ENCODE peak calls at places on chromosomes 5 and 9, in nine cellular contexts. E is neural crest cell; J is natural killer cell; H is CD8-positive, alpha-beta T cell; R is ovary; A is fibroblast of the aortic adventitia; U is IMR-90; D is dorsolateral prefrontal cortex; B is cardiac muscle cell. T is an unnamed sample.

GRCh38 chr9:138096192-138096845 is 218.7 kb downstream of the CACNA1B start:
- DNase-seq in E (no peak), J (no peak), H (peak; percentile 9), R (no peak), A (no peak), U (no peak), D (no peak), B (no peak), T (peak; percentile 52)

GRCh38 chr5:125112196-125112595 is 365.8 kb upstream of the ZNF608 start:
- DNase-seq in E (no peak), J (no peak), H (no peak), R (no peak), A (peak; percentile 17), U (peak; percentile 85), D (no peak), B (no peak), T (no peak)

GRCh38 chr9:128685022-128685332 is 4.0 kb upstream of the SET start:
- DNase-seq in E (no peak), J (no peak), H (no peak), R (no peak), A (no peak), U (no peak), D (no peak), B (peak; percentile 67), T (no peak)

GRCh38 chr5:149257875-149258705 is 13.6 kb upstream of the AFAP1L1 start:
- DNase-seq in E (no peak), J (no peak), H (no peak), R (no peak), A (peak; percentile 35), U (peak; percentile 87), D (peak; percentile 47), B (no peak), T (no peak)

GRCh38 chr9:89555426-89556375 is 49.1 kb upstream of the GADD45G start:
- DNase-seq in E (no peak), J (no peak), H (no peak), R (no peak), A (no peak), U (no peak), D (no peak), B (no peak), T (no peak)

GRCh38 chr9:23820731-23821399 is 5.2 kb downstream of the ELAVL2 start:
- DNase-seq in E (peak; percentile 39), J (no peak), H (no peak), R (no peak), A (no peak), U (no peak), D (peak; percentile 40), B (peak; percentile 61), T (no peak)

GRCh38 chr5:110288766-110289165 is 437.7 kb downstream of the TMEM232 start:
- DNase-seq in E (no peak), J (no peak), H (no peak), R (no peak), A (peak; percentile 73), U (no peak), D (no peak), B (no peak), T (no peak)

GRCh38 chr9:126638571-126639132 is 24.9 kb downstream of the LMX1B start:
- DNase-seq in E (no peak), J (no peak), H (no peak), R (no peak), A (no peak), U (no peak), D (no peak), B (peak; percentile 47), T (no peak)

GRCh38 chr5:176789873-176790615 is 20.3 kb upstream of the UNC5A start:
- DNase-seq in E (no peak), J (no peak), H (no peak), R (no peak), A (no peak), U (no peak), D (no peak), B (no peak), T (no peak)

GRCh38 chr5:176787676-176788075 is 22.7 kb upstream of the UNC5A start:
- DNase-seq in E (no peak), J (no peak), H (no peak), R (no peak), A (no peak), U (no peak), D (no peak), B (no peak), T (no peak)

GRCh38 chr5:176788091-176788490 is 22.3 kb upstream of the UNC5A start:
- DNase-seq in E (no peak), J (no peak), H (no peak), R (no peak), A (no peak), U (no peak), D (no peak), B (no peak), T (no peak)

GRCh38 chr5:176790921-176791320 is 19.4 kb upstream of the UNC5A start:
- DNase-seq in E (no peak), J (no peak), H (no peak), R (no peak), A (peak; percentile 67), U (no peak), D (no peak), B (no peak), T (no peak)

GRCh38 chr5:176788931-176789872 is 21.2 kb upstream of the UNC5A start:
- DNase-seq in E (no peak), J (no peak), H (no peak), R (no peak), A (no peak), U (no peak), D (peak; percentile 71), B (no peak), T (no peak)
- TF ChIP-seq CTCF in E (no peak), J (no peak), H (no peak), R (no peak), A (no peak), U (no peak), D (no peak), B (no peak), T (no peak)

GRCh38 chr5:159586941-159587340 is 256.7 kb upstream of the IL12B start:
- DNase-seq in E (no peak), J (no peak), H (no peak), R (no peak), A (no peak), U (no peak), D (no peak), B (no peak), T (no peak)

GRCh38 chr5:159582756-159583523 is 252.7 kb upstream of the IL12B start:
- DNase-seq in E (no peak), J (no peak), H (no peak), R (no peak), A (no peak), U (peak; percentile 18), D (no peak), B (no peak), T (no peak)

GRCh38 chr5:159576902-159577301 is 246.6 kb upstream of the IL12B start:
- DNase-seq in E (no peak), J (no peak), H (no peak), R (no peak), A (no peak), U (no peak), D (no peak), B (no peak), T (no peak)

GRCh38 chr5:159581502-159582249 is 251.4 kb upstream of the IL12B start:
- DNase-seq in E (no peak), J (no peak), H (no peak), R (no peak), A (peak; percentile 76), U (peak; percentile 45), D (no peak), B (peak; percentile 25), T (no peak)
- TF ChIP-seq CTCF in E (no peak), J (no peak), H (no peak), R (no peak), A (peak; percentile 12), U (peak; percentile 22), D (no peak), B (peak; percentile 21), T (no peak)

GRCh38 chr9:20616808-20617207 is 5.5 kb downstream of the MLLT3 start:
- DNase-seq in E (no peak), J (no peak), H (no peak), R (no peak), A (no peak), U (no peak), D (no peak), B (no peak), T (no peak)

GRCh38 chr9:20608582-20608981 is 13.7 kb downstream of the MLLT3 start:
- DNase-seq in E (no peak), J (no peak), H (no peak), R (no peak), A (no peak), U (no peak), D (no peak), B (no peak), T (no peak)

GRCh38 chr9:20606637-20607036 is 15.7 kb downstream of the MLLT3 start:
- DNase-seq in E (no peak), J (no peak), H (no peak), R (peak; percentile 55), A (no peak), U (no peak), D (no peak), B (no peak), T (no peak)

GRCh38 chr9:20614602-20615216 is 7.6 kb downstream of the MLLT3 start:
- DNase-seq in E (no peak), J (no peak), H (no peak), R (no peak), A (no peak), U (no peak), D (no peak), B (no peak), T (no peak)

DNA sequence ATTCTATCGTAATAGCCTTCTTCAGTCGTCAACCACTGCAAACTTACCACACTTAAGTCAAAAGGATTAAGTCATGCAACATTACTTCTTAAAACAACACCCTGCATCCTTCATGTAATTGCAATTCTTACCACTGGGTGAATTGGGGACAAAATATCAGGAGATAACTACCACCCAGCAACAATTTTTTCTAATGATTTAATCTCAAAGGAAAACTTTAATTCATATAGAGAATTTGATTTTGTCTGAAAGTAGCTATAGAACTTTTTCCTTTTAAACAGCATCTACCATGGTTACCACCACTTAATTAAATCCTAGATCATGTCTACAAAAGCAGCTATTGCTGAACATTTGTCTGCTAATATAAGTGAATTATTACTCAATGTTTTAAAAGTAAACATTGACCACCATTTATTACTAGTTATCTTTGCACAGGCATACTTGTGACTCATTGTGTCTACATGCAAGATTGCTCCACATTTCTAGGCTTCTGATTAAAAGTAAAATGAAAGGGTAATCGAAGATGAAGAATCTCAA is 10.5 kb downstream of the MLLT3 start:
- DNase-seq in E (no peak), J (no peak), H (no peak), R (no peak), A (peak; percentile 81), U (peak; percentile 84), D (no peak), B (no peak), T (no peak)
- TF ChIP-seq CTCF in E (peak; percentile 64), J (peak; percentile 34), H (peak; percentile 58), R (peak; percentile 46), A (peak; percentile 61), U (peak; percentile 57), D (no peak), B (peak; percentile 59), T (no peak)

GRCh38 chr5:43400082-43400481 is 12.1 kb downstream of the CCL28 start:
- DNase-seq in E (no peak), J (no peak), H (no peak), R (no peak), A (peak; percentile 54), U (peak; percentile 21), D (no peak), B (no peak), T (no peak)

GRCh38 chr5:43396762-43397304 is 15.4 kb downstream of the CCL28 start:
- DNase-seq in E (no peak), J (peak; percentile 58), H (peak; percentile 63), R (peak; percentile 57), A (peak; percentile 27), U (no peak), D (peak; percentile 38), B (no peak), T (no peak)

GRCh38 chr5:43401827-43402226 is 10.4 kb downstream of the CCL28 start:
- DNase-seq in E (no peak), J (no peak), H (no peak), R (no peak), A (peak; percentile 14), U (peak; percentile 13), D (no peak), B (no peak), T (no peak)
- TF ChIP-seq CTCF in E (peak; percentile 31), J (no peak), H (no peak), R (no peak), A (peak; percentile 56), U (peak; percentile 17), D (no peak), B (peak; percentile 52), T (no peak)

T was measured in coronary artery.